ENCODE peak calls at places on chromosomes 7 and 10, in nine cellular contexts. R, F, Z, V, M, O, D, J and P are unnamed samples.

GRCh38 chr7:148856891-148857290 is 27.2 kb downstream of the EZH2 start:
- DNase-seq in R (no peak), F (no peak), Z (no peak), V (no peak), M (peak; percentile 25), O (no peak), D (no peak), J (peak; percentile 16), P (no peak)

GRCh38 chr7:39624935-39625694 is 1.7 kb downstream of the RALA start:
- DNase-seq in R (no peak), F (no peak), Z (no peak), V (no peak), M (no peak), O (no peak), D (no peak), J (peak; percentile 72), P (no peak)

GRCh38 chr7:5303885-5304505 is 21.3 kb downstream of the SLC29A4 start:
- DNase-seq in R (no peak), F (no peak), Z (no peak), V (no peak), M (no peak), O (no peak), D (no peak), J (no peak), P (no peak)

GRCh38 chr7:135536160-135536559 is 21.6 kb upstream of the NUP205 start:
- DNase-seq in R (no peak), F (no peak), Z (no peak), V (no peak), M (no peak), O (no peak), D (no peak), J (peak; percentile 98), P (no peak)

GRCh38 chr10:50403074-50403473 is 151.8 kb upstream of the ASAH2 start:
- DNase-seq in R (no peak), F (no peak), Z (no peak), V (no peak), M (no peak), O (no peak), D (no peak), J (no peak), P (no peak)

GRCh38 chr10:110110338-110110737 is 97.1 kb upstream of the MXI1 start:
- DNase-seq in R (no peak), F (no peak), Z (no peak), V (no peak), M (no peak), O (no peak), D (no peak), J (no peak), P (no peak)

GRCh38 chr10:48970046-48970445 is 30.4 kb upstream of the LRRC18 start:
- DNase-seq in R (no peak), F (no peak), Z (no peak), V (no peak), M (no peak), O (no peak), D (no peak), J (no peak), P (no peak)

GRCh38 chr7:151244156-151244870 is 4.2 kb downstream of the SMARCD3 start:
- DNase-seq in R (no peak), F (no peak), Z (peak; percentile 35), V (peak; percentile 69), M (peak; percentile 82), O (no peak), D (peak; percentile 69), J (peak; percentile 64), P (peak; percentile 68)

GRCh38 chr10:26950934-26951333 is 90.2 kb upstream of the ABI1 start:
- DNase-seq in R (no peak), F (no peak), Z (no peak), V (no peak), M (no peak), O (no peak), D (no peak), J (no peak), P (no peak)

GRCh38 chr10:47041401-47042198 is 130.4 kb downstream of the PTPN20 start:
- DNase-seq in R (no peak), F (no peak), Z (peak; percentile 8), V (no peak), M (no peak), O (no peak), D (no peak), J (no peak), P (no peak)

GRCh38 chr7:12391922-12392615 is 11.6 kb downstream of the VWDE start:
- DNase-seq in R (no peak), F (no peak), Z (no peak), V (no peak), M (no peak), O (no peak), D (no peak), J (no peak), P (no peak)

GRCh38 chr7:53993205-53993604 is 549.0 kb upstream of the VSTM2A start:
- DNase-seq in R (no peak), F (no peak), Z (no peak), V (no peak), M (no peak), O (no peak), D (no peak), J (no peak), P (no peak)

GRCh38 chr7:131935180-131935579 is 378.8 kb upstream of the PODXL start:
- DNase-seq in R (no peak), F (no peak), Z (no peak), V (no peak), M (no peak), O (no peak), D (no peak), J (no peak), P (no peak)

GRCh38 chr7:42561797-42562196 is 324.8 kb upstream of the GLI3 start:
- DNase-seq in R (no peak), F (no peak), Z (no peak), V (no peak), M (no peak), O (no peak), D (no peak), J (no peak), P (no peak)

GRCh38 chr7:94632338-94633024 is 23.5 kb downstream of the SGCE start:
- DNase-seq in R (no peak), F (no peak), Z (no peak), V (no peak), M (no peak), O (no peak), D (no peak), J (peak; percentile 82), P (no peak)

GRCh38 chr7:85512802-85513201 is 325.9 kb upstream of the SEMA3D start:
- DNase-seq in R (no peak), F (no peak), Z (no peak), V (no peak), M (no peak), O (no peak), D (no peak), J (no peak), P (no peak)

GRCh38 chr7:24665564-24666294 is 91.5 kb downstream of the GSDME start:
- DNase-seq in R (peak; percentile 19), F (peak; percentile 16), Z (no peak), V (peak; percentile 53), M (peak; percentile 36), O (no peak), D (peak; percentile 18), J (peak; percentile 79), P (peak; percentile 47)

GRCh38 chr10:103281753-103282152 is 4.8 kb downstream of the INA start:
- DNase-seq in R (no peak), F (no peak), Z (no peak), V (peak; percentile 37), M (no peak), O (no peak), D (peak; percentile 97), J (no peak), P (peak; percentile 71)

GRCh38 chr7:151064993-151065392 is 5.6 kb downstream of the SLC4A2 start:
- DNase-seq in R (no peak), F (no peak), Z (no peak), V (no peak), M (no peak), O (no peak), D (no peak), J (no peak), P (no peak)

GRCh38 chr7:128946936-128947830 is 9.5 kb downstream of the IRF5 start:
- DNase-seq in R (no peak), F (no peak), Z (no peak), V (no peak), M (no peak), O (no peak), D (no peak), J (no peak), P (no peak)
- TF ChIP-seq CTCF in R (peak; percentile 42), F (no peak), Z (no peak), V (peak; percentile 26), M (peak; percentile 46), O (no peak), D (no peak), J (no peak), P (no peak)

GRCh38 chr7:130394421-130395188 is 14.3 kb downstream of the CPA1 start:
- DNase-seq in R (no peak), F (no peak), Z (no peak), V (no peak), M (no peak), O (no peak), D (no peak), J (no peak), P (no peak)
- TF ChIP-seq CTCF in R (no peak), F (no peak), Z (no peak), V (no peak), M (no peak), O (no peak), D (no peak), J (no peak), P (no peak)

GRCh38 chr7:92877367-92877766 is 41.0 kb upstream of the CDK6 start:
- DNase-seq in R (no peak), F (no peak), Z (no peak), V (no peak), M (no peak), O (no peak), D (no peak), J (no peak), P (no peak)

GRCh38 chr7:92884218-92884617 is 47.8 kb upstream of the CDK6 start:
- DNase-seq in R (no peak), F (no peak), Z (no peak), V (no peak), M (no peak), O (no peak), D (no peak), J (no peak), P (no peak)

GRCh38 chr7:92882760-92883159 is 46.4 kb upstream of the CDK6 start:
- DNase-seq in R (no peak), F (no peak), Z (no peak), V (no peak), M (no peak), O (no peak), D (no peak), J (no peak), P (no peak)

GRCh38 chr7:92881091-92881485 is 44.7 kb upstream of the CDK6 start:
- DNase-seq in R (no peak), F (no peak), Z (no peak), V (no peak), M (no peak), O (no peak), D (no peak), J (no peak), P (no peak)

GRCh38 chr7:92880212-92881090 is 44.1 kb upstream of the CDK6 start:
- DNase-seq in R (no peak), F (no peak), Z (no peak), V (peak; percentile 26), M (peak; percentile 25), O (no peak), D (no peak), J (peak; percentile 47), P (no peak)
- TF ChIP-seq CTCF in R (peak; percentile 30), F (no peak), Z (peak; percentile 38), V (peak; percentile 32), M (peak; percentile 46), O (no peak), D (peak; percentile 36), J (no peak), P (peak; percentile 36)

GRCh38 chr10:132793871-132794849 is 8.2 kb upstream of the NKX6-2 start:
- DNase-seq in R (no peak), F (no peak), Z (no peak), V (no peak), M (no peak), O (no peak), D (peak; percentile 79), J (no peak), P (peak; percentile 61)
- TF ChIP-seq CTCF in R (no peak), F (no peak), Z (no peak), V (no peak), M (no peak), O (no peak), D (peak; percentile 14), J (no peak), P (no peak)